ENCODE peak calls at places on chromosomes 2 and 18, in ten cellular contexts. K, O, I, B, C, F, W, M, V and D are unnamed samples.

GRCh38 chr18:56112013-56112749 is 524.2 kb upstream of the TCF4 start:
- DNase-seq in M (no peak), I (no peak), B (no peak), W (no peak), K (no peak), F (no peak), V (no peak), O (no peak), C (peak; percentile 81), D (peak; percentile 51)

GRCh38 chr18:10234912-10235439 is 219.5 kb upstream of the APCDD1 start:
- DNase-seq in M (no peak), B (no peak), C (peak; percentile 66), K (no peak), V (peak; percentile 30), F (peak; percentile 50), O (no peak), W (no peak), I (no peak), D (peak; percentile 66)

GRCh38 chr2:241149675-241149924 is 328 bp upstream of the PASK start:
- DNase-seq in I (no peak), M (no peak), O (no peak), V (no peak), C (no peak), F (no peak), K (no peak), B (no peak), W (no peak), D (no peak)

GRCh38 chr18:71471963-71472725 is 1072.0 kb downstream of the CBLN2 start:
- DNase-seq in O (no peak), C (no peak), I (no peak), M (no peak), W (peak; percentile 37), F (no peak), V (no peak), B (no peak), K (no peak), D (no peak)

GRCh38 chr2:110727923-110728322 is 4.5 kb upstream of the ACOXL start:
- DNase-seq in M (no peak), C (no peak), B (no peak), I (no peak), K (no peak), V (no peak), F (no peak), W (no peak), O (no peak), D (no peak)

GRCh38 chr18:36247036-36247435 is 50.5 kb upstream of the FHOD3 start:
- DNase-seq in B (no peak), F (no peak), W (no peak), K (no peak), V (no peak), C (peak; percentile 19), M (no peak), I (no peak), O (no peak), D (no peak)

GRCh38 chr2:151887164-151887563 is 58.9 kb upstream of the ARL5A start:
- DNase-seq in M (no peak), B (no peak), V (no peak), O (no peak), F (no peak), I (no peak), K (no peak), W (no peak), C (no peak), D (no peak)

GRCh38 chr2:218448934-218449333 is 30.0 kb downstream of the VIL1 start:
- DNase-seq in O (no peak), K (no peak), V (peak; percentile 46), W (no peak), B (no peak), I (no peak), C (peak; percentile 45), M (peak; percentile 69), F (peak; percentile 70), D (no peak)

GRCh38 chr18:79513381-79514081 is 117.8 kb downstream of the NFATC1 start:
- DNase-seq in K (no peak), B (no peak), F (no peak), C (no peak), O (peak; percentile 63), W (no peak), I (no peak), M (no peak), V (no peak), D (no peak)

GRCh38 chr2:14647714-14648113 is 15.2 kb downstream of the LRATD1 start:
- DNase-seq in W (no peak), C (no peak), M (no peak), O (no peak), I (no peak), K (no peak), F (no peak), V (no peak), B (no peak), D (no peak)

GRCh38 chr2:1997409-1997808 is 253.1 kb upstream of the PXDN start:
- DNase-seq in B (peak; percentile 95), I (no peak), F (no peak), K (no peak), O (no peak), C (no peak), M (no peak), W (no peak), V (peak; percentile 76), D (no peak)

GRCh38 chr2:234289789-234290188 is 207.1 kb downstream of the ARL4C start:
- DNase-seq in B (no peak), M (peak; percentile 58), I (no peak), C (peak; percentile 91), O (no peak), V (peak; percentile 48), K (no peak), W (no peak), F (peak; percentile 60), D (peak; percentile 77)

GRCh38 chr2:232449964-232450363 is 6.0 kb upstream of the ALPI start:
- DNase-seq in W (no peak), M (no peak), K (no peak), F (no peak), C (no peak), I (no peak), V (no peak), O (no peak), B (no peak), D (no peak)

GRCh38 chr2:179393481-179393880 is 128.8 kb upstream of the SESTD1 start:
- DNase-seq in M (no peak), I (no peak), F (no peak), W (no peak), O (no peak), B (no peak), V (no peak), K (no peak), C (peak; percentile 8), D (no peak)

GRCh38 chr2:183868707-183869106 is 729.6 kb upstream of the ZNF804A start:
- DNase-seq in V (no peak), K (no peak), B (no peak), C (peak; percentile 77), O (no peak), M (no peak), I (no peak), F (peak; percentile 64), W (no peak), D (peak; percentile 73)

DNA sequence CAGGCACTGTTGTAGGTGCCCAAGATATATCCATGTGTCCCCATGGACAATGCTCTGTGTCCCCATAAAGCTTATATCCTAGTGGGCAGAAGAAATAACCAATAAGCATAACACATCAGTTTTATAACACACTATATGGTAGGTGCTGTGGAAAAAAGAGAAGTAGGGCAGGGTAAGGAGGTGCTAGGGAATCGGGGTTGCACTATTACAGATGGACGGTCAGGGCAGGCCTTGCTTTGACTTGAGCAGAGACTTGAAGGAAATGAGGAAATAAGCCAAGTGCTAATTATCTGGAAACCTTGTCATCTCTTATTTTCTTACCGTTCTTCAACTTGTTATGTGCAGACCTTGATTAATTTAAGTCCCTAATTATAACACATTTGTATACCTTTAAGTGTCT is 82.0 kb downstream of the PHLPP1 start:
- DNase-seq in O (no peak), C (no peak), M (no peak), K (no peak), F (no peak), V (no peak), W (no peak), B (no peak), I (no peak), D (no peak)
- H3K27ac ChIP-seq in O (no peak overlapping the region), C (no peak overlapping the region), M (no peak overlapping the region), K (no peak overlapping the region), F (no peak overlapping the region), V (no peak overlapping the region), W (no peak overlapping the region), B (no peak overlapping the region), I (no peak overlapping the region), D (no peak overlapping the region)

GRCh38 chr2:181954538-181954883 is 31.1 kb upstream of the PPP1R1C start:
- DNase-seq in C (no peak), W (no peak), B (no peak), F (no peak), K (no peak), V (no peak), O (no peak), I (no peak), M (no peak), D (no peak)
- H3K27ac ChIP-seq in C (peak overlapping the region; percentile 78), W (no peak overlapping the region), B (no peak overlapping the region), F (no peak overlapping the region), K (no peak overlapping the region), V (peak overlapping the region; percentile 52), O (no peak overlapping the region), I (no peak overlapping the region), M (no peak overlapping the region), D (peak overlapping the region; percentile 87)

DNA sequence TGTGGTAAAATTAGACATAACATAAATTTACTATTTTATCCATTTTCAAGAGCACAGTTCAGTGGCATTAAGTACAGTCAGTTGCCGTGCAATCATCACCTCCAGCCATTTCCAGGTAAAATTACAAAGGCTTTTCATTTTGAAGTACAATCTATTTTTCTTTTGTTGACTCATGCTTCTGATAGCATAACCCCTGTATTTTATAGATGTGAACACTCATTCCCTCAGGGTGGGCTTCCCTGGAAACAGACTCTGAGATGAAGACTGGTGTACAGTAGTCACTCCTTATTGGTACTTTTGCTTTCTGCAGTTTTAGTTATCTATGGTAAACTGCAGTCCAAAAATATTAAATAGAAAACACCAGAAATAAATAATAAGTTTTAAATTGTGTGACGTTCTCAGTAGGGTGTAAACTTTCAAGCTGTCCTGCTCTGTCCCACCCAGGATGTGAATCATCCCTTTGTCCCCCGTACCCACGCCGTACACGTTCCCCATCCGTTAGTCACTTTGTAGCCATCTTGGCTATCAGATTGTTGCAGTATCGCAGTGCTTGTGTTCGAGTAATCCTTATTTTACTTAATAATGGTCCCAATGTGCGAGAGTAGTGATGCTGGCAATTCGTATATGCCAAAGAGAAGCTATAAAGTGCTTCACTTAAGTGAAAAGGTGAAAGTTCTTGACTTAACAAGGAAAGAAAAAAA is 41.1 kb upstream of the NAB1 start:
- DNase-seq in I (no peak), K (no peak), W (no peak), B (no peak), M (no peak), C (no peak), O (no peak), F (peak; percentile 72), V (no peak), D (peak; percentile 29)
- H3K27ac ChIP-seq in I (no peak overlapping the region), K (no peak overlapping the region), W (no peak overlapping the region), B (no peak overlapping the region), M (no peak overlapping the region), C (peak overlapping the region; percentile 85), O (no peak overlapping the region), F (peak overlapping the region; percentile 96), V (no peak overlapping the region), D (peak overlapping the region; percentile 97)

DNA sequence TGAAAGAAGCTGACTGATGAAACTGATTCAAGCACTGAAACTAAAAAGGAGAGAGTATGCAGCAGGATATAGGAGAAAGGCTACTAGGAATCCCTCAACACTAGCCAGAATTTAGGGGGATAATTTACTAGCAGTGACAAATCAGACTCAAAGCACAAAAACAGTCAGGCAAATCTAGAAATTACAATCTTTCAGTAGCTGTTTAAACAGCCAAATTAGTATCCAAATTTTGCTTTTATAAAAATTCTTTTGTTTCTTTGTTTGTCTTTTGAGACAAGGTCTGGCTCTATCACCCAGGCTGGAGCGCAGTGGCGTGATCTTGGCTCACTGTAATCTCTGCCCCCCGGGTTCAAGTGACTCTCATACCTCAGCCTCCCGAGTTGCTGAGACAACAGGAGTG is 52.0 kb upstream of the DTNA start:
- DNase-seq in O (no peak), W (no peak), F (no peak), M (no peak), C (no peak), V (no peak), I (no peak), B (no peak), K (no peak), D (no peak)
- H3K27ac ChIP-seq in O (no peak overlapping the region), W (no peak overlapping the region), F (no peak overlapping the region), M (no peak overlapping the region), C (no peak overlapping the region), V (no peak overlapping the region), I (no peak overlapping the region), B (no peak overlapping the region), K (no peak overlapping the region), D (no peak overlapping the region)